ENCODE peak calls at places on chromosomes 7 and 10, in five cellular contexts. T, H, C, K and U are unnamed samples.

GRCh38 chr7:142866361-142867096 is 11.7 kb downstream of the EPHB6 start:
- DNase-seq in C (peak; percentile 11), H (no peak), K (no peak), T (peak; percentile 57), U (no peak)

GRCh38 chr10:70648427-70648826 is 23.9 kb upstream of the ADAMTS14 start:
- DNase-seq in C (no peak), H (no peak), T (no peak), K (no peak), U (no peak)

GRCh38 chr7:153297141-153297540 is 537.6 kb downstream of the ACTR3B start:
- DNase-seq in T (no peak), H (no peak), K (no peak), C (peak; percentile 27), U (no peak)

GRCh38 chr7:108525327-108525984 is 479 bp downstream of the PNPLA8 start:
- DNase-seq in H (no peak), K (peak; percentile 95), C (peak; percentile 86), T (peak; percentile 93), U (peak; percentile 50)

GRCh38 chr7:31432831-31433340 is 81.0 kb upstream of the ITPRID1 start:
- DNase-seq in H (no peak), K (no peak), C (peak; percentile 69), T (no peak), U (no peak)

GRCh38 chr10:43250625-43250924 is 16.3 kb downstream of the RASGEF1A start:
- DNase-seq in T (no peak), H (no peak), C (no peak), K (no peak), U (no peak)

GRCh38 chr10:10869592-10869991 is 148.1 kb upstream of the CELF2 start:
- DNase-seq in C (peak; percentile 78), H (no peak), K (no peak), T (no peak), U (no peak)

GRCh38 chr10:17038627-17039026 is 91.0 kb downstream of the CUBN start:
- DNase-seq in C (no peak), H (no peak), T (no peak), K (peak; percentile 84), U (no peak)

GRCh38 chr10:43595739-43596298 is 10.4 kb upstream of the ZNF485 start:
- DNase-seq in K (no peak), C (no peak), H (no peak), T (no peak), U (no peak)

GRCh38 chr7:1934017-1934416 is 263.9 kb downstream of the ELFN1 start:
- DNase-seq in T (no peak), K (no peak), C (no peak), H (no peak), U (no peak)

DNA sequence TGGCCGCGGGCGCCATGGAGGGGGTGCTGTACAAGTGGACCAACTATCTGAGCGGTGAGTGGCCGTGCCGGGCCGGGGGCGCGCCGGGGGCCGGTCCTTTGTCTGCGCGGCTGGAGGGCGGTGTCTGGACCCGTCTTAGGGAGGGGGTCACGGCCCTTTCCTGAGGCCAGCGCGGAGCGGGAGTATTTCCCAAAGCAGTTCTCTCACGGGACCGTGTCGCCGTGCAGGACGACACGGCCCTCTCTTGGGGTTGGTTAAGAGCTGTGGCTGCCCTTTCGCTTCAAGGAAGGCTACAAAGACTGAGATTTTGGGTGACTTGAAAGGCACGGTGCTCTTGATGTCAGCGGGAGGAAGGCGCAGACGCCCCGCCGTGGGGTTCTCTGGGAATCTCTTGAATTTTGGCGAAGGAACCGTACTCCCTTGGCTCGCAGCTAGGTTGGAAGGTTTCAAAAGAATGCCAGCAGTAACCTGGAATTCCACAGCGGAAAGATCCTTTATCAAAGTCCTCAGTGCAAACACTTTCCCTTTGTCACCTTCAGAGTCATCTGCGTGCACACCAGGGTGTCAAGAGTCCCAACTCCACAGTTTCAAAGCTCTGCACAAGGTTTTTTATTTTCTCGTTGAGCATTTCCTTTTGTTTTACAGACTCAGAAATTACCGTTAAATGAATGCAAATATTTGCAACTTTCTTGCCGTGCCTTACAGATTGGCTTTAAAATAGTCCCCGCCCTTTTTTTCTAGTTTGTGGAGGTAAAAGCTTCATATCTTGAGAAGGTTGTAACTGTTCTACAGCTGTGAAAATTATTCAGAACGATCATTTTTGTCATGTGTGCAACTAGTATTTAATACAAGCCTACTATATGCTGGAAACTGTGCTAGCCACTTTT is 780 bp downstream of the PLEKHA8 start:
- DNase-seq in K (peak; percentile 78), H (peak; percentile 40), T (peak; percentile 70), C (peak; percentile 47), U (no peak)
- H3K4me1 ChIP-seq in K (peaks cover 59% of the 10 kb centered on the region), H (peaks cover 45% of the 10 kb centered on the region), T (peaks cover 34% of the 10 kb centered on the region), C (peaks cover 14% of the 10 kb centered on the region), U (no peaks in the 10 kb centered on the region)

GRCh38 chr10:32048282-32048681 is 7.9 kb downstream of the KIF5B start:
- DNase-seq in T (no peak), K (no peak), H (no peak), C (no peak), U (no peak)
- H3K4me1 ChIP-seq in T (peaks cover 24% of the 10 kb centered on the region), K (peaks cover 85% of the 10 kb centered on the region), H (peaks cover 96% of the 10 kb centered on the region), C (peaks cover 7% of the 10 kb centered on the region), U (peaks cover 3% of the 10 kb centered on the region)

GRCh38 chr7:22438994-22439393 is 61.0 kb downstream of the STEAP1B start:
- DNase-seq in T (no peak), C (no peak), K (no peak), H (no peak), U (no peak)
- H3K4me1 ChIP-seq in T (no peaks in the 10 kb centered on the region), C (no peaks in the 10 kb centered on the region), K (no peaks in the 10 kb centered on the region), H (no peaks in the 10 kb centered on the region), U (peaks cover 2% of the 10 kb centered on the region)

DNA sequence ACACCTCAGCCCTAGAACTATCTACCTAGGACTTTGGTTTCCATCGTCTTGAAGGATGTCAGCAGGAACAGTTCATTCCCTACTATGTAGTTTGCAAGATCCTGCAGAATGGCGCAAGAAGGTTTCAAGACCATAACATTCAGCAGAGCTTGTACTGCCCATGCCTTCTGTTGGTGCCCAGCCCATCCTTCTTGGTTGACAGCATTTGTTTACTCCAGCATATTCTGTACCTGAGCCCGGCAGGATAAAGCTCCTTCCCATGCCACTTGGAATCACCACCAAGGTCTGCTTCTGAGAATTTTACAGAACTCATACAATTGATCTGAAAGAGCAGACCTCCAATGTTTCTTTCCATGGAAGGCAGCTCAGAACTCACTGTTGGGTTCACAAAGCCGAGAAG is 150.8 kb downstream of the ARID5B start:
- DNase-seq in H (no peak), K (no peak), C (no peak), T (no peak), U (no peak)
- H3K4me1 ChIP-seq in H (peaks cover 78% of the 10 kb centered on the region), K (peaks cover 77% of the 10 kb centered on the region), C (peaks cover 32% of the 10 kb centered on the region), T (peaks cover 50% of the 10 kb centered on the region), U (peaks cover 5% of the 10 kb centered on the region)

GRCh38 chr10:123459371-123460224 is 206.6 kb upstream of the GPR26 start:
- DNase-seq in T (no peak), H (no peak), K (no peak), C (no peak), U (peak; percentile 58)
- H3K4me1 ChIP-seq in T (no peaks in the 10 kb centered on the region), H (no peaks in the 10 kb centered on the region), K (no peaks in the 10 kb centered on the region), C (no peaks in the 10 kb centered on the region), U (peaks cover 7% of the 10 kb centered on the region)

GRCh38 chr10:95469251-95469650 is 91.9 kb downstream of the SORBS1 start:
- DNase-seq in C (no peak), H (no peak), T (no peak), K (no peak), U (no peak)
- H3K4me1 ChIP-seq in C (no peaks in the 10 kb centered on the region), H (no peaks in the 10 kb centered on the region), T (peaks cover 51% of the 10 kb centered on the region), K (peaks cover 100% of the 10 kb centered on the region), U (peaks cover 1% of the 10 kb centered on the region)

GRCh38 chr10:93437946-93438795 is 44.0 kb downstream of the MYOF start:
- DNase-seq in T (no peak), H (no peak), C (peak; percentile 85), K (no peak), U (no peak)
- H3K4me1 ChIP-seq in T (peaks cover 45% of the 10 kb centered on the region), H (no peaks in the 10 kb centered on the region), C (peaks cover 59% of the 10 kb centered on the region), K (peaks cover 96% of the 10 kb centered on the region), U (peaks cover 12% of the 10 kb centered on the region)